ENCODE peak calls at places on chromosomes 1 and 21, in five cellular contexts. O is SJCRH30; K is body of pancreas; W is mammary epithelial cell; Y is effector memory CD4-positive, alpha-beta T cell. X is an unnamed sample.

GRCh38 chr21:34771512-34772028 is 102.8 kb downstream of the CLIC6 start:
- DNase-seq in O (peak), K (no peak), W (peak), Y (no peak), X (no peak)

GRCh38 chr1:175388286-175388685 is 195.7 kb upstream of the KIAA0040 start:
- DNase-seq in O (no peak), K (no peak), W (no peak), Y (no peak), X (no peak)

GRCh38 chr1:117665523-117666274 is 59.9 kb downstream of the TENT5C start:
- DNase-seq in O (no peak), K (no peak), W (no peak), Y (no peak), X (no peak)

GRCh38 chr21:34280987-34281386 is 82.8 kb upstream of the KCNE2 start:
- DNase-seq in O (no peak), K (peak), W (no peak), Y (no peak), X (no peak)

GRCh38 chr1:192831706-192832355 is 23.0 kb downstream of the RGS2 start:
- DNase-seq in O (no peak), K (no peak), W (peak), Y (no peak), X (no peak)

GRCh38 chr1:59125154-59125553 is 171.7 kb upstream of the FGGY start:
- DNase-seq in O (no peak), K (no peak), W (no peak), Y (peak), X (no peak)

GRCh38 chr1:212595787-212596714 is 12.5 kb upstream of the ATF3 start:
- DNase-seq in O (peak), K (no peak), W (peak), Y (no peak), X (no peak)

GRCh38 chr1:158821723-158822122 is 9.4 kb upstream of the MNDA start:
- DNase-seq in O (no peak), K (no peak), W (no peak), Y (no peak), X (no peak)

GRCh38 chr1:229452956-229453801 is 19.3 kb upstream of the ACTA1 start:
- DNase-seq in O (no peak), K (no peak), W (no peak), Y (no peak), X (no peak)

GRCh38 chr1:37149296-37149695 is 115.0 kb upstream of the GRIK3 start:
- DNase-seq in O (no peak), K (no peak), W (no peak), Y (no peak), X (no peak)

GRCh38 chr1:110060034-110060661 is 10.3 kb downstream of the ALX3 start:
- DNase-seq in O (peak), K (no peak), W (no peak), Y (peak), X (no peak)

GRCh38 chr1:205667909-205668643 is 12.2 kb downstream of the SLC45A3 start:
- DNase-seq in O (no peak), K (no peak), W (peak), Y (no peak), X (no peak)

GRCh38 chr21:31203371-31204054 is 140.5 kb downstream of the TIAM1 start:
- DNase-seq in O (no peak), K (no peak), W (peak), Y (no peak), X (no peak)

GRCh38 chr1:49841767-49842166 is 182.0 kb downstream of the AGBL4 start:
- DNase-seq in O (no peak), K (no peak), W (no peak), Y (no peak), X (no peak)

GRCh38 chr1:233327938-233328660 is 575 bp downstream of the MAP3K21 start:
- DNase-seq in O (no peak), K (peak), W (peak), Y (peak), X (no peak)

GRCh38 chr1:202204065-202204464 is 10.5 kb downstream of the LGR6 start:
- DNase-seq in O (no peak), K (no peak), W (no peak), Y (no peak), X (no peak)

GRCh38 chr1:218347316-218347712 is 2.2 kb downstream of the TGFB2 start:
- DNase-seq in O (peak), K (no peak), W (peak), Y (no peak), X (no peak)

GRCh38 chr1:230236301-230236700 is 169.3 kb downstream of the GALNT2 start:
- DNase-seq in O (no peak), K (no peak), W (no peak), Y (no peak), X (no peak)

GRCh38 chr21:36441715-36442114 is 38.2 kb downstream of the CLDN14 start:
- DNase-seq in O (no peak), K (no peak), W (no peak), Y (no peak), X (no peak)

GRCh38 chr1:13809461-13810159 is 109.6 kb downstream of the PRDM2 start:
- DNase-seq in O (no peak), K (no peak), W (no peak), Y (no peak), X (no peak)

GRCh38 chr1:101203812-101204540 is 32.8 kb upstream of the S1PR1 start:
- DNase-seq in O (peak), K (no peak), W (no peak), Y (no peak), X (no peak)

GRCh38 chr1:54001620-54002019 is 16.4 kb downstream of the LDLRAD1 start:
- DNase-seq in O (no peak), K (no peak), W (no peak), Y (no peak), X (no peak)

GRCh38 chr1:230085178-230085515 is 18.1 kb downstream of the GALNT2 start:
- DNase-seq in O (no peak), K (no peak), W (peak), Y (no peak), X (no peak)

GRCh38 chr1:233518344-233518743 is 95.6 kb upstream of the KCNK1 start:
- DNase-seq in O (peak), K (no peak), W (peak), Y (no peak), X (peak)

GRCh38 chr1:116288201-116288598 is 84.8 kb upstream of the ATP1A1 start:
- DNase-seq in O (no peak), K (no peak), W (no peak), Y (no peak), X (no peak)
- H3K27ac ChIP-seq in O (no peak), K (peak), W (no peak), Y (no peak), X (no peak)

DNA sequence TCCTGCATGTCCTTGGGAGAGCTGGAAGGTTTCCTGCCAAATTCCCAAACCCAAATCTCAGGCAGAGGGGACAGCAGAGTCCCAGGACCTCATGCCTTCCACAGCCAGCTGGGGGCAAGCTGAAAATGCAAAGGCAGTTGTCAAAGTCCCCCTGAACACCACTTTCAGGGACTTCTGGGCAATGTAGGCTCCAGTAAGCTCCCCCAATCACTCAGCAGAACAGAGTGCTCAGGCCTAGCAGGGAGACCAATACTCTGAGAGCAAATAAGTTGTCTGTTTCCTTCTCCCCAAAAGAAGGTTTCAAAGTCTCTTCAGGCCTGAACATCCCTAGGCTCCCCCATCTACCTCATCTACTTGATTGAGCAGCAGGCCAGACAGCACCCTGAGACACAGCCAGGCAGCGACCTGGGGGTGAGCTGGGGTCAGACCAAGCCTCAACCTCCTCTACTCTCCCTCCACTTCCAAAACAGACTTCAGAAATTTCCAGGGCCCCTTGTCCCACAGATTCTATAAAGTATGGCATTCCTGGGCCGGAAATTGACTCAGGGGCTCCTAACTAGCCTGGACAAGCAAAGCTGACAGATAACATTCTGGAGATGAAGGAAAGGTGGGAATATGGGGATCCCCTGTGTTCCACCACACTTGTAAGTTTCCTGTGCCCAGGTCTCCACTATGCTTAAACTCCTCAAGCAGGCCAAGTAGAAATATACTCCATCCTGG is 1.9 kb downstream of the SLC9A1 start:
- DNase-seq in O (no peak), K (no peak), W (peak), Y (no peak), X (no peak)
- H3K27ac ChIP-seq in O (no peak), K (peak), W (peak), Y (no peak), X (no peak)

GRCh38 chr1:207918016-207918415 is 7.1 kb upstream of the CD34 start:
- DNase-seq in O (no peak), K (no peak), W (no peak), Y (no peak), X (no peak)
- H3K27ac ChIP-seq in O (no peak), K (no peak), W (no peak), Y (no peak), X (no peak)

GRCh38 chr1:31483012-31483946 is 70.3 kb downstream of the SERINC2 start:
- DNase-seq in O (no peak), K (peak), W (peak), Y (no peak), X (no peak)

GRCh38 chr1:31476891-31477846 is 64.2 kb downstream of the SERINC2 start:
- DNase-seq in O (peak), K (no peak), W (peak), Y (no peak), X (no peak)

GRCh38 chr1:31482478-31483011 is 69.5 kb downstream of the SERINC2 start:
- DNase-seq in O (no peak), K (no peak), W (no peak), Y (no peak), X (no peak)

GRCh38 chr1:31479801-31480200 is 66.8 kb downstream of the SERINC2 start:
- DNase-seq in O (no peak), K (no peak), W (peak), Y (no peak), X (no peak)

GRCh38 chr1:31478167-31478566 is 65.2 kb downstream of the SERINC2 start:
- DNase-seq in O (no peak), K (no peak), W (no peak), Y (no peak), X (no peak)
- H3K27ac ChIP-seq in O (no peak), K (no peak), W (peak), Y (no peak), X (no peak)

GRCh38 chr1:162171078-162171477 is 101.6 kb downstream of the NOS1AP start:
- DNase-seq in O (no peak), K (no peak), W (no peak), Y (no peak), X (no peak)

GRCh38 chr1:162168935-162169545 is 99.5 kb downstream of the NOS1AP start:
- DNase-seq in O (no peak), K (no peak), W (no peak), Y (no peak), X (no peak)

GRCh38 chr1:162165528-162165927 is 96.0 kb downstream of the NOS1AP start:
- DNase-seq in O (no peak), K (no peak), W (no peak), Y (no peak), X (no peak)

GRCh38 chr1:162166934-162167615 is 97.6 kb downstream of the NOS1AP start:
- DNase-seq in O (no peak), K (no peak), W (no peak), Y (no peak), X (no peak)

GRCh38 chr1:162168261-162168660 is 98.8 kb downstream of the NOS1AP start:
- DNase-seq in O (no peak), K (peak), W (no peak), Y (no peak), X (no peak)
- H3K27ac ChIP-seq in O (no peak), K (peak), W (no peak), Y (no peak), X (no peak)

GRCh38 chr1:6450005-6450450 is 15.9 kb downstream of the TNFRSF25 start:
- DNase-seq in O (no peak), K (no peak), W (no peak), Y (no peak), X (no peak)
- H3K27ac ChIP-seq in O (no peak), K (no peak), W (no peak), Y (no peak), X (no peak)

GRCh38 chr1:22413799-22414198 is 37.9 kb upstream of the ZBTB40 start:
- DNase-seq in O (no peak), K (no peak), W (no peak), Y (no peak), X (no peak)
- H3K27ac ChIP-seq in O (no peak), K (peak), W (no peak), Y (no peak), X (no peak)

DNA sequence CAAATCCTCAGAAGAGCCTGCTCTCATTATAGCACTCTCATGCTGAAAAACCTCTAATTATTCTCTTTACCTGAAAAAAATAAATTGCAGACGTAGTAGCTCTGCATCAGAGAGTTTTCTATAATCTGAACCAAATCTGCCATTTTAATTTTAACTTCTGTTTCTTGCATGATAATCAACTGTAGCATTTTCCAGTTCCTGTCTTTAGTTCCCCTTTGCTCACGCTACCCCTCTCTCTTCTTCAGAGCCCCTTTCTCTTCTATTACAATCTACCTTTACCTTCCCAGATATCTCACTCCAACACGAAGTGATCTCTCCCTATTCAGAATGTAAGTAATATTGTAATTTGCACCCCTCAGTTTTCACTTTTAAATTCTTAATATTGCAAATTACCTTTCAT is 31.4 kb downstream of the FMO1 start:
- DNase-seq in O (no peak), K (no peak), W (no peak), Y (no peak), X (no peak)
- H3K27ac ChIP-seq in O (no peak), K (no peak), W (no peak), Y (no peak), X (no peak)